ENCODE peak calls at places on chromosomes 13 and 19, in seven cellular contexts. W is Peyer's patch, A is AG10803, K is left ventricle myocardium inferior, U is H9, O is NCI-H2171, B is SW 1271. T is an unnamed sample.

GRCh38 chr13:61414686-61415664 is 674 bp downstream of the PCDH20 start:
- DNase-seq in W (no peak), A (no peak), K (peak; percentile 28), U (peak; percentile 93), O (peak; percentile 29), B (no peak), T (no peak)

GRCh38 chr19:7679771-7680605 is 645 bp upstream of the TRAPPC5 start:
- DNase-seq in W (no peak), A (no peak), K (no peak), U (no peak), O (no peak), B (no peak), T (no peak)

GRCh38 chr19:22257916-22258315 is 28.3 kb upstream of the ZNF729 start:
- DNase-seq in W (no peak), A (no peak), K (no peak), U (no peak), O (no peak), B (no peak), T (no peak)

GRCh38 chr13:53783466-53783865 is 754.9 kb downstream of the OLFM4 start:
- DNase-seq in W (no peak), A (no peak), K (no peak), U (no peak), O (peak; percentile 53), B (no peak), T (no peak)

GRCh38 chr19:38319421-38320258 is at the start of gene KCNK6:
- DNase-seq in W (peak; percentile 68), A (peak; percentile 15), K (peak; percentile 46), U (peak; percentile 78), O (peak; percentile 64), B (no peak), T (peak; percentile 45)

GRCh38 chr19:9150650-9151049 is 10.5 kb downstream of the ZNF317 start:
- DNase-seq in W (no peak), A (no peak), K (no peak), U (no peak), O (no peak), B (no peak), T (no peak)

GRCh38 chr19:10227215-10227971 is 3.7 kb downstream of the S1PR2 start:
- DNase-seq in W (no peak), A (no peak), K (peak; percentile 56), U (peak; percentile 55), O (no peak), B (no peak), T (peak; percentile 24)

GRCh38 chr13:101695870-101696516 is 243.5 kb downstream of the ITGBL1 start:
- DNase-seq in W (no peak), A (peak; percentile 81), K (peak; percentile 20), U (no peak), O (peak; percentile 61), B (no peak), T (no peak)

GRCh38 chr13:39875111-39875510 is 219.6 kb downstream of the COG6 start:
- DNase-seq in W (no peak), A (peak; percentile 66), K (no peak), U (no peak), O (no peak), B (no peak), T (no peak)

GRCh38 chr13:111503905-111504695 is 183.7 kb downstream of the TEX29 start:
- DNase-seq in W (no peak), A (no peak), K (no peak), U (no peak), O (no peak), B (no peak), T (no peak)

GRCh38 chr19:5800361-5801270 is 4.3 kb upstream of the NRTN start:
- DNase-seq in W (no peak), A (no peak), K (no peak), U (no peak), O (no peak), B (no peak), T (no peak)

GRCh38 chr13:108352599-108352998 is 83.1 kb downstream of the TNFSF13B start:
- DNase-seq in W (no peak), A (no peak), K (no peak), U (no peak), O (no peak), B (no peak), T (no peak)